ENCODE peak calls at places on chromosome 11, in six cellular contexts. A is epithelial cell of esophagus, O is Calu3, T is foreskin keratinocyte, W is SK-N-SH, L is cardiac muscle cell. P is an unnamed sample.

GRCh38 chr11:66686801-66687750 is 9.4 kb upstream of the RBM4B start:
- DNase-seq in A (peak), L (no peak), W (peak), O (no peak), T (peak), P (peak)

GRCh38 chr11:102763440-102763839 is 17.0 kb downstream of the MMP10 start:
- DNase-seq in O (no peak), W (no peak), L (no peak), A (peak), T (peak), P (peak)

GRCh38 chr11:46541593-46542371 is 52.0 kb downstream of the AMBRA1 start:
- DNase-seq in L (no peak), A (no peak), O (peak), W (no peak), T (no peak), P (no peak)

GRCh38 chr11:6400431-6401345 is 10.4 kb downstream of the SMPD1 start:
- DNase-seq in W (no peak), L (no peak), A (no peak), O (no peak), T (no peak), P (no peak)

GRCh38 chr11:11028017-11028692 is 170.3 kb upstream of the ZBED5 start:
- DNase-seq in L (peak), W (peak), A (peak), T (no peak), O (peak), P (peak)

GRCh38 chr11:114219559-114220349 is 76.4 kb upstream of the NNMT start:
- DNase-seq in W (no peak), L (peak), T (no peak), O (peak), A (no peak), P (peak)

GRCh38 chr11:97454988-97455387 is 1065.2 kb downstream of the JRKL start:
- DNase-seq in L (peak), T (no peak), A (peak), W (peak), O (no peak), P (no peak)

GRCh38 chr11:102115557-102115956 is 5.3 kb downstream of the YAP1 start:
- DNase-seq in W (no peak), A (peak), L (peak), O (peak), T (no peak), P (no peak)

GRCh38 chr11:57303280-57303989 is 21.3 kb downstream of the TNKS1BP1 start:
- DNase-seq in O (no peak), L (no peak), W (peak), T (no peak), A (peak), P (no peak)

GRCh38 chr11:88179141-88179540 is 3.9 kb upstream of the RAB38 start:
- DNase-seq in L (no peak), W (no peak), A (peak), T (peak), O (peak), P (peak)

GRCh38 chr11:5737091-5737490 is 843 bp downstream of the OR56B1 start:
- DNase-seq in L (peak), W (no peak), T (no peak), O (no peak), A (peak), P (no peak)

GRCh38 chr11:130675456-130675855 is 227.0 kb downstream of the ADAMTS15 start:
- DNase-seq in L (peak), A (no peak), W (no peak), T (no peak), O (no peak), P (no peak)

GRCh38 chr11:64935634-64936081 is at the start of gene GPHA2:
- DNase-seq in L (peak), O (no peak), A (peak), W (no peak), T (no peak), P (no peak)

GRCh38 chr11:3000032-3000961 is 8.2 kb upstream of the NAP1L4 start:
- DNase-seq in O (peak), A (peak), T (peak), L (peak), W (peak), P (peak)

GRCh38 chr11:2359557-2359956 is 17.6 kb upstream of the CD81 start:
- DNase-seq in L (no peak), W (no peak), O (no peak), T (no peak), A (no peak), P (no peak)

DNA sequence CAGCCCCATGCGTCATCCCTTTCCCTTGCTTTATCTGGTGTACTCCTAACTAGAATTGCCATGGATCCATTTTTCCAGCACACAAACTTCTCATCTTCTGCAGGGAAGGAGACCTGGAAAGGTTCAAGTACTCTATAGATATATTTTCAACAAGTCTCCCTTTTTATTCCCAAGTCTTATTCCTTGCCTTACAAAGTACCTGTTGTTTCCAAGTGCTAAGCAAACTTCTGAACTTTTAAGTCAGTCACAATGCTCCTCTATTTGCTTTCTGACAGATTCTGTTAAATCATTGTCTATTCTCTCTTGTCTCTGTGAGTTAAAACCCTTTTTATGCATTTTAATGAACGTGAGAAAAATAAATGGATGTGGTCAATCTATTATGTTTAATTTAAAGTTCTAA is 20.4 kb downstream of the CCDC73 start:
- DNase-seq in W (no peak), A (no peak), O (no peak), L (no peak), T (no peak), P (no peak)
- TF ChIP-seq CTCF in W (no peak), A (no peak), O (no peak), L (no peak), T (no peak), P (no peak)

DNA sequence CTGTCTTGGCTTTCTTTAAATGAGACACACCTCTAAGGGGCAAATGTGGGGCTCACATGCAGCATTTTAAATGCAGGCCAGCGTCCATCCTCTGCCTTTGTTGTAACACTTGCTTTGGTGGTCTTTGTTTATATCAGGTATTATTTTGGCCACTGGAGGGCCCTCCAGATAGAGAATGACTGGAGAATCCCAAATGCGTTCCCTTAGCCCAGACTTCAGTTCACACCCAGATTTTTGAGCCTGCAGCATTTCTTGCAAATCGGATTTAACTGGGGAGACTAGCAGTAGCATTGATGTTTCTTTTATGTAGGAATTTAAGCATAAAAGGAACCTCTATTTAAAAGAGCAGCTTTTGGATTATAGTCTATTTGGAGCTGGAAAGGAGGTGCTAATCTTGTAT is 200.2 kb upstream of the SORL1-AS1 start:
- DNase-seq in T (no peak), L (peak), A (no peak), W (peak), O (no peak), P (no peak)
- TF ChIP-seq CTCF in T (peak), L (peak), A (peak), W (peak), O (no peak), P (no peak)

GRCh38 chr11:14905104-14906033 is 13.3 kb upstream of the CYP2R1 start:
- DNase-seq in O (no peak), T (no peak), W (peak), A (peak), L (peak), P (no peak)

GRCh38 chr11:14908214-14908880 is 16.3 kb upstream of the CYP2R1 start:
- DNase-seq in T (no peak), O (no peak), L (peak), A (peak), W (peak), P (peak)

GRCh38 chr11:14904745-14905103 is 12.7 kb upstream of the CYP2R1 start:
- DNase-seq in L (peak), A (peak), T (no peak), O (peak), W (no peak), P (no peak)

GRCh38 chr11:14906614-14907392 is 14.8 kb upstream of the CYP2R1 start:
- DNase-seq in O (no peak), T (no peak), W (peak), A (no peak), L (no peak), P (no peak)

DNA sequence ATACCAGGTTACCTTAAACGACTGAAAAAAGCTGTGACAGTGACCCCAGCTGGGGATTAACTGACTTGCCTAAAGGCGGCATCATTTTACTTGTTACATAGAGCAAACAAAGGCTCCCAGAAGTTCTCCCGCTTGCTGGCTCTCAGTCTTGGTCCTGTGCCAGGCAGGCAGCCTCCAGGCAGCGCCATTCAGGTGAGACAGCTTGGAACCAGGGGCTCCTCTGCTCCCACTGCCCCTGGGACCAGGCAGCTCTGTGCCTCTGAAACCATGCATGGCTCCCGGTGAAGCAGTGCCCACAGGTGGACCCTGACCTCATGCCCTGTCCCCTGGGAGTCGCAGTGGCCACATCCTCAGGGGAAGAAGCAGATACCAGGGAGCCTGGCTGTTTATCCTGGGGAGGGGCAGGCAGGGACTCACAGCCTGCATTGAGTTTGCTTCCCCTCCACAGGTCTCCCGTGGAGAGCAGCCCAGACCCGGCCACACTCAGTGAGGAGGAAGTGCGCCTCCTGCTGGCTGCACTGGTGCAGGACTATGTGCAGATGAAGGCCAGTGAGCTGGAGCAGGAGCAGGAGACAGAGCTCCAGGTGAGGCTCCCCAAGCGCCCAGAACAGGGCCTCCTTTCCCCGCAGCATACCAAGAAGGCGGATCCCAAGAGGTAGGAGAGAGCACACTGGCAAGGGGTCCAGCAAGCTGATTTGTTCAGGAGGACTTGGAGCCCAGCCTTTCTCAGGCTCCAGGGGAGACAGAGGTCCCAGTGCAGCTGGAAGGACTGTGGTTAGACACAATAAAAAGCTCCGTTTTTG is 15.6 kb upstream of the CYP2R1 start:
- DNase-seq in L (peak), T (no peak), O (peak), W (peak), A (peak), P (no peak)
- TF ChIP-seq CTCF in L (peak), T (peak), O (peak), W (peak), A (peak), P (no peak)

GRCh38 chr11:74687237-74688005 is 43.8 kb downstream of the CHRDL2 start:
- DNase-seq in O (no peak), T (no peak), A (no peak), W (no peak), L (peak), P (no peak)
- TF ChIP-seq CTCF in O (no peak), T (no peak), A (no peak), W (no peak), L (no peak), P (no peak)

GRCh38 chr11:4087551-4087950 is 7.0 kb upstream of the RRM1 start:
- DNase-seq in T (no peak), W (no peak), A (no peak), L (peak), O (no peak), P (no peak)
- TF ChIP-seq CTCF in T (peak), W (peak), A (peak), L (peak), O (no peak), P (no peak)